ENCODE peak calls at places on chromosomes 7 and 10, in four cellular contexts. Y is A172, T is frontal cortex, W is iris pigment epithelial cell. N is an unnamed sample.

GRCh38 chr7:102883098-102883860 is 29.5 kb upstream of the LRRC17 start:
- DNase-seq in Y (peak; percentile 73), T (no peak), W (peak; percentile 89), N (no peak)

GRCh38 chr7:42596737-42597136 is 315.1 kb downstream of the C7orf25 start:
- DNase-seq in Y (no peak), T (no peak), W (no peak), N (no peak)

GRCh38 chr7:76513817-76514799 is 3.8 kb downstream of the UPK3B start:
- DNase-seq in Y (no peak), T (no peak), W (no peak), N (no peak)

GRCh38 chr7:105216786-105217185 is 171.9 kb downstream of the SRPK2 start:
- DNase-seq in Y (no peak), T (no peak), W (no peak), N (no peak)

GRCh38 chr10:49446031-49446430 is 50.1 kb upstream of the DRGX start:
- DNase-seq in Y (no peak), T (no peak), W (peak; percentile 42), N (no peak)

GRCh38 chr10:131082991-131083465 is 228.5 kb downstream of the TCERG1L start:
- DNase-seq in Y (no peak), T (no peak), W (no peak), N (peak; percentile 56)

GRCh38 chr7:45217358-45217757 is 59.8 kb downstream of the RAMP3 start:
- DNase-seq in Y (no peak), T (no peak), W (peak; percentile 18), N (no peak)

GRCh38 chr7:37930226-37930948 is 9.9 kb downstream of the EPDR1 start:
- DNase-seq in Y (peak; percentile 61), T (no peak), W (no peak), N (no peak)

GRCh38 chr10:45416603-45417002 is 42.6 kb downstream of the ALOX5 start:
- DNase-seq in Y (no peak), T (no peak), W (no peak), N (no peak)

GRCh38 chr7:158120313-158120712 is 467.3 kb downstream of the PTPRN2 start:
- DNase-seq in Y (no peak), T (no peak), W (no peak), N (no peak)

GRCh38 chr7:13016633-13017324 is 329.3 kb downstream of the ARL4A start:
- DNase-seq in Y (peak; percentile 14), T (no peak), W (peak; percentile 69), N (no peak)

GRCh38 chr7:53609185-53609584 is 573.8 kb downstream of the POM121L12 start:
- DNase-seq in Y (no peak), T (no peak), W (no peak), N (no peak)

GRCh38 chr10:7763929-7764328 is 23.9 kb downstream of the KIN start:
- DNase-seq in Y (no peak), T (no peak), W (no peak), N (no peak)

GRCh38 chr7:151351027-151351426 is 9.4 kb downstream of the NUB1 start:
- DNase-seq in Y (no peak), T (no peak), W (no peak), N (no peak)

GRCh38 chr10:73768881-73769280 is 13.0 kb upstream of the CHCHD1 start:
- DNase-seq in Y (no peak), T (no peak), W (no peak), N (no peak)

GRCh38 chr10:103916254-103916653 is 1.7 kb downstream of the STN1 start:
- DNase-seq in Y (no peak), T (no peak), W (peak; percentile 34), N (no peak)

N was measured in pancreas.